ENCODE peak calls at places on chromosomes 1 and 21, in six cellular contexts. F, O, G, A, B and I are unnamed samples.

GRCh38 chr21:43719748-43720538 is 1.0 kb downstream of the PDXK start:
- DNase-seq in A (no peak), G (no peak), B (no peak), F (no peak), O (no peak), I (no peak)

GRCh38 chr1:235403598-235403997 is 36.4 kb downstream of the TBCE start:
- DNase-seq in F (no peak), B (no peak), G (no peak), A (no peak), O (no peak), I (no peak)

GRCh38 chr1:153113416-153113815 is at the start of gene SPRR2F:
- DNase-seq in O (no peak), F (no peak), B (no peak), G (no peak), A (no peak), I (no peak)

GRCh38 chr1:220810179-220810653 is 23.5 kb downstream of the MTARC1 start:
- DNase-seq in G (peak; percentile 58), O (peak; percentile 85), B (peak; percentile 61), A (peak; percentile 40), F (no peak), I (no peak)

GRCh38 chr1:211830330-211831142 is at the start of gene LPGAT1:
- DNase-seq in F (peak; percentile 82), A (peak; percentile 57), O (peak; percentile 81), G (peak; percentile 70), B (peak; percentile 60), I (peak; percentile 50)

GRCh38 chr1:159208460-159208825 is 3.8 kb downstream of the ACKR1 start:
- DNase-seq in B (no peak), O (no peak), A (no peak), F (no peak), G (no peak), I (no peak)

GRCh38 chr21:31614705-31615104 is 44.8 kb upstream of the SOD1 start:
- DNase-seq in A (no peak), O (no peak), F (no peak), B (no peak), G (no peak), I (no peak)

GRCh38 chr21:38660333-38661295 is 145.1 kb upstream of the ETS2 start:
- DNase-seq in B (no peak), G (no peak), F (no peak), A (no peak), O (peak; percentile 46), I (no peak)

GRCh38 chr1:68495968-68496679 is 758 bp downstream of the DEPDC1 start:
- DNase-seq in A (peak; percentile 8), B (peak; percentile 0), F (no peak), G (no peak), O (no peak), I (no peak)

GRCh38 chr21:41153443-41153842 is 14.5 kb upstream of the BACE2 start:
- DNase-seq in B (no peak), A (no peak), G (no peak), O (no peak), F (no peak), I (no peak)

GRCh38 chr21:42829954-42830353 is 49.4 kb downstream of the WDR4 start:
- DNase-seq in F (no peak), O (no peak), B (no peak), G (no peak), A (no peak), I (no peak)

GRCh38 chr1:233383984-233384383 is 56.5 kb downstream of the MAP3K21 start:
- DNase-seq in A (no peak), B (no peak), O (no peak), F (no peak), G (no peak), I (no peak)

GRCh38 chr1:22376546-22376945 is 75.1 kb upstream of the ZBTB40 start:
- DNase-seq in B (no peak), O (no peak), G (no peak), A (no peak), F (no peak), I (no peak)

GRCh38 chr1:234987415-234988159 is 141.1 kb downstream of the TOMM20 start:
- DNase-seq in G (no peak), A (no peak), O (peak; percentile 85), F (no peak), B (no peak), I (no peak)

GRCh38 chr1:202160377-202160940 is at the start of gene PTPN7:
- DNase-seq in F (no peak), G (no peak), O (no peak), B (peak; percentile 72), A (no peak), I (peak; percentile 12)

GRCh38 chr1:25617626-25618432 is 1.2 kb downstream of the MAN1C1 start:
- DNase-seq in F (peak; percentile 51), A (no peak), G (no peak), O (peak; percentile 37), B (no peak), I (no peak)

GRCh38 chr1:86445919-86446318 is 21.9 kb downstream of the CLCA2 start:
- DNase-seq in A (no peak), B (no peak), G (no peak), F (no peak), O (no peak), I (no peak)

GRCh38 chr21:14875186-14875585 is 189.6 kb downstream of the NRIP1 start:
- DNase-seq in F (no peak), B (no peak), A (no peak), G (no peak), O (no peak), I (no peak)

GRCh38 chr1:30378991-30379581 is 344.3 kb downstream of the MATN1 start:
- DNase-seq in B (no peak), G (no peak), O (no peak), A (no peak), F (no peak), I (no peak)